ENCODE peak calls at places on chromosomes 5 and 9, in five cellular contexts. One of them, this sample, is unnamed.

GRCh38 chr5:1801061-1801953 is at the start of gene NDUFS6:
- DNase-seq in HS-5: no peak
- DNase-seq in stimulated activated CD4-positive, alpha-beta T cell treated with anti-CD3 and anti-CD28 coated beads, Interleukin-15, amount 100 ng/mL, for 1 hour: peak
- DNase-seq in psoas muscle: peak
- DNase-seq in KBM-7: peak
- DNase-seq in this sample: peak

GRCh38 chr9:95131023-95131943 is 186.2 kb downstream of the FANCC start:
- DNase-seq in HS-5: no peak
- DNase-seq in stimulated activated CD4-positive, alpha-beta T cell treated with anti-CD3 and anti-CD28 coated beads, Interleukin-15, amount 100 ng/mL, for 1 hour: peak
- DNase-seq in psoas muscle: peak
- DNase-seq in KBM-7: peak
- DNase-seq in this sample: peak

GRCh38 chr5:34738381-34738780 is 82.3 kb downstream of the RAI14 start:
- DNase-seq in HS-5: no peak
- DNase-seq in stimulated activated CD4-positive, alpha-beta T cell treated with anti-CD3 and anti-CD28 coated beads, Interleukin-15, amount 100 ng/mL, for 1 hour: no peak
- DNase-seq in psoas muscle: no peak
- DNase-seq in KBM-7: no peak
- DNase-seq in this sample: peak

GRCh38 chr9:134497283-134497860 is 144.2 kb upstream of the COL5A1 start:
- DNase-seq in HS-5: peak
- DNase-seq in stimulated activated CD4-positive, alpha-beta T cell treated with anti-CD3 and anti-CD28 coated beads, Interleukin-15, amount 100 ng/mL, for 1 hour: no peak
- DNase-seq in psoas muscle: no peak
- DNase-seq in KBM-7: no peak
- DNase-seq in this sample: peak

GRCh38 chr5:1068204-1068894 is 43.5 kb downstream of the SLC12A7 start:
- DNase-seq in HS-5: no peak
- DNase-seq in stimulated activated CD4-positive, alpha-beta T cell treated with anti-CD3 and anti-CD28 coated beads, Interleukin-15, amount 100 ng/mL, for 1 hour: no peak
- DNase-seq in psoas muscle: peak
- DNase-seq in KBM-7: no peak
- DNase-seq in this sample: peak

GRCh38 chr9:4137234-4137633 is 162.6 kb downstream of the GLIS3 start:
- DNase-seq in HS-5: peak
- DNase-seq in stimulated activated CD4-positive, alpha-beta T cell treated with anti-CD3 and anti-CD28 coated beads, Interleukin-15, amount 100 ng/mL, for 1 hour: no peak
- DNase-seq in psoas muscle: no peak
- DNase-seq in KBM-7: no peak
- DNase-seq in this sample: peak

GRCh38 chr5:77781076-77781475 is 4.9 kb upstream of the TBCA start:
- DNase-seq in HS-5: no peak
- DNase-seq in stimulated activated CD4-positive, alpha-beta T cell treated with anti-CD3 and anti-CD28 coated beads, Interleukin-15, amount 100 ng/mL, for 1 hour: no peak
- DNase-seq in psoas muscle: no peak
- DNase-seq in KBM-7: no peak
- DNase-seq in this sample: no peak

GRCh38 chr9:77166193-77166592 is 11.1 kb upstream of the VPS13A start:
- DNase-seq in HS-5: no peak
- DNase-seq in stimulated activated CD4-positive, alpha-beta T cell treated with anti-CD3 and anti-CD28 coated beads, Interleukin-15, amount 100 ng/mL, for 1 hour: no peak
- DNase-seq in psoas muscle: no peak
- DNase-seq in KBM-7: no peak
- DNase-seq in this sample: no peak

GRCh38 chr5:42819745-42820144 is 8.1 kb upstream of the SELENOP start:
- DNase-seq in HS-5: no peak
- DNase-seq in stimulated activated CD4-positive, alpha-beta T cell treated with anti-CD3 and anti-CD28 coated beads, Interleukin-15, amount 100 ng/mL, for 1 hour: no peak
- DNase-seq in psoas muscle: no peak
- DNase-seq in KBM-7: no peak
- DNase-seq in this sample: no peak

GRCh38 chr9:94882953-94883641 is 156.6 kb downstream of the AOPEP start:
- DNase-seq in HS-5: no peak
- DNase-seq in stimulated activated CD4-positive, alpha-beta T cell treated with anti-CD3 and anti-CD28 coated beads, Interleukin-15, amount 100 ng/mL, for 1 hour: no peak
- DNase-seq in psoas muscle: no peak
- DNase-seq in KBM-7: no peak
- DNase-seq in this sample: no peak

GRCh38 chr5:179060116-179061008 is at the start of gene ZNF354C:
- DNase-seq in HS-5: peak
- DNase-seq in stimulated activated CD4-positive, alpha-beta T cell treated with anti-CD3 and anti-CD28 coated beads, Interleukin-15, amount 100 ng/mL, for 1 hour: peak
- DNase-seq in psoas muscle: peak
- DNase-seq in KBM-7: no peak
- DNase-seq in this sample: peak

GRCh38 chr5:3222924-3223323 is 372.7 kb upstream of the IRX1 start:
- DNase-seq in HS-5: no peak
- DNase-seq in stimulated activated CD4-positive, alpha-beta T cell treated with anti-CD3 and anti-CD28 coated beads, Interleukin-15, amount 100 ng/mL, for 1 hour: no peak
- DNase-seq in psoas muscle: no peak
- DNase-seq in KBM-7: no peak
- DNase-seq in this sample: no peak

GRCh38 chr5:72882989-72883388 is 66.5 kb downstream of the TNPO1 start:
- DNase-seq in HS-5: no peak
- DNase-seq in stimulated activated CD4-positive, alpha-beta T cell treated with anti-CD3 and anti-CD28 coated beads, Interleukin-15, amount 100 ng/mL, for 1 hour: no peak
- DNase-seq in psoas muscle: no peak
- DNase-seq in KBM-7: no peak
- DNase-seq in this sample: no peak

GRCh38 chr5:55692509-55692908 is 19.6 kb downstream of the SLC38A9 start:
- DNase-seq in HS-5: no peak
- DNase-seq in stimulated activated CD4-positive, alpha-beta T cell treated with anti-CD3 and anti-CD28 coated beads, Interleukin-15, amount 100 ng/mL, for 1 hour: no peak
- DNase-seq in psoas muscle: no peak
- DNase-seq in KBM-7: no peak
- DNase-seq in this sample: no peak

GRCh38 chr5:98637607-98638006 is 135.9 kb upstream of the RGMB start:
- DNase-seq in HS-5: no peak
- DNase-seq in stimulated activated CD4-positive, alpha-beta T cell treated with anti-CD3 and anti-CD28 coated beads, Interleukin-15, amount 100 ng/mL, for 1 hour: no peak
- DNase-seq in psoas muscle: no peak
- DNase-seq in KBM-7: no peak
- DNase-seq in this sample: no peak

GRCh38 chr9:110452227-110452801 is 114.7 kb upstream of the TXNDC8 start:
- DNase-seq in HS-5: no peak
- DNase-seq in stimulated activated CD4-positive, alpha-beta T cell treated with anti-CD3 and anti-CD28 coated beads, Interleukin-15, amount 100 ng/mL, for 1 hour: no peak
- DNase-seq in psoas muscle: no peak
- DNase-seq in KBM-7: peak
- DNase-seq in this sample: peak

GRCh38 chr5:95759634-95760033 is 28.5 kb downstream of the RHOBTB3 start:
- DNase-seq in HS-5: no peak
- DNase-seq in stimulated activated CD4-positive, alpha-beta T cell treated with anti-CD3 and anti-CD28 coated beads, Interleukin-15, amount 100 ng/mL, for 1 hour: no peak
- DNase-seq in psoas muscle: no peak
- DNase-seq in KBM-7: no peak
- DNase-seq in this sample: no peak

GRCh38 chr5:33261305-33261704 is 179.5 kb upstream of the TARS1 start:
- DNase-seq in HS-5: peak
- DNase-seq in stimulated activated CD4-positive, alpha-beta T cell treated with anti-CD3 and anti-CD28 coated beads, Interleukin-15, amount 100 ng/mL, for 1 hour: no peak
- DNase-seq in psoas muscle: no peak
- DNase-seq in KBM-7: no peak
- DNase-seq in this sample: no peak

GRCh38 chr9:20256284-20256948 is 365.9 kb downstream of the MLLT3 start:
- DNase-seq in HS-5: no peak
- DNase-seq in stimulated activated CD4-positive, alpha-beta T cell treated with anti-CD3 and anti-CD28 coated beads, Interleukin-15, amount 100 ng/mL, for 1 hour: no peak
- DNase-seq in psoas muscle: no peak
- DNase-seq in KBM-7: no peak
- DNase-seq in this sample: no peak

GRCh38 chr9:34145165-34145564 is 18.7 kb upstream of the DCAF12 start:
- DNase-seq in HS-5: no peak
- DNase-seq in stimulated activated CD4-positive, alpha-beta T cell treated with anti-CD3 and anti-CD28 coated beads, Interleukin-15, amount 100 ng/mL, for 1 hour: no peak
- DNase-seq in psoas muscle: peak
- DNase-seq in KBM-7: no peak
- DNase-seq in this sample: peak

GRCh38 chr5:177452688-177453638 is 6.3 kb downstream of the PRR7 start:
- DNase-seq in HS-5: no peak
- DNase-seq in stimulated activated CD4-positive, alpha-beta T cell treated with anti-CD3 and anti-CD28 coated beads, Interleukin-15, amount 100 ng/mL, for 1 hour: no peak
- DNase-seq in psoas muscle: no peak
- DNase-seq in KBM-7: no peak
- DNase-seq in this sample: peak

GRCh38 chr5:38541174-38541724 is 15.2 kb downstream of the LIFR start:
- DNase-seq in HS-5: no peak
- DNase-seq in stimulated activated CD4-positive, alpha-beta T cell treated with anti-CD3 and anti-CD28 coated beads, Interleukin-15, amount 100 ng/mL, for 1 hour: no peak
- DNase-seq in psoas muscle: no peak
- DNase-seq in KBM-7: no peak
- DNase-seq in this sample: no peak

GRCh38 chr5:142587354-142587965 is 98.4 kb downstream of the FGF1 start:
- DNase-seq in HS-5: no peak
- DNase-seq in stimulated activated CD4-positive, alpha-beta T cell treated with anti-CD3 and anti-CD28 coated beads, Interleukin-15, amount 100 ng/mL, for 1 hour: no peak
- DNase-seq in psoas muscle: no peak
- DNase-seq in KBM-7: peak
- DNase-seq in this sample: no peak

GRCh38 chr5:148924817-148925216 is 98.4 kb downstream of the ADRB2 start:
- DNase-seq in HS-5: no peak
- DNase-seq in stimulated activated CD4-positive, alpha-beta T cell treated with anti-CD3 and anti-CD28 coated beads, Interleukin-15, amount 100 ng/mL, for 1 hour: no peak
- DNase-seq in psoas muscle: no peak
- DNase-seq in KBM-7: no peak
- DNase-seq in this sample: no peak

GRCh38 chr5:122713026-122713425 is 61.9 kb upstream of the SNX2 start:
- DNase-seq in HS-5: no peak
- DNase-seq in stimulated activated CD4-positive, alpha-beta T cell treated with anti-CD3 and anti-CD28 coated beads, Interleukin-15, amount 100 ng/mL, for 1 hour: no peak
- DNase-seq in psoas muscle: no peak
- DNase-seq in KBM-7: no peak
- DNase-seq in this sample: no peak

GRCh38 chr9:21395778-21396717 is 10.8 kb upstream of the IFNA2 start:
- DNase-seq in HS-5: no peak
- DNase-seq in stimulated activated CD4-positive, alpha-beta T cell treated with anti-CD3 and anti-CD28 coated beads, Interleukin-15, amount 100 ng/mL, for 1 hour: peak
- DNase-seq in psoas muscle: peak
- DNase-seq in KBM-7: peak
- DNase-seq in this sample: peak

GRCh38 chr5:33339413-33339812 is 101.4 kb upstream of the TARS1 start:
- DNase-seq in HS-5: no peak
- DNase-seq in stimulated activated CD4-positive, alpha-beta T cell treated with anti-CD3 and anti-CD28 coated beads, Interleukin-15, amount 100 ng/mL, for 1 hour: no peak
- DNase-seq in psoas muscle: no peak
- DNase-seq in KBM-7: no peak
- DNase-seq in this sample: no peak

GRCh38 chr9:6590772-6591384 is 54.7 kb downstream of the GLDC start:
- DNase-seq in HS-5: no peak
- DNase-seq in stimulated activated CD4-positive, alpha-beta T cell treated with anti-CD3 and anti-CD28 coated beads, Interleukin-15, amount 100 ng/mL, for 1 hour: no peak
- DNase-seq in psoas muscle: no peak
- DNase-seq in KBM-7: no peak
- DNase-seq in this sample: no peak

This sample was measured in osteoblast.